ENCODE peak calls at places on chromosomes 7 and 10, in five cellular contexts. E, N, C, K and V are unnamed samples.

GRCh38 chr7:141433698-141434097 is 117.5 kb upstream of the AGK start:
- DNase-seq in K (no peak), E (no peak), N (no peak), C (no peak), V (no peak)

GRCh38 chr7:155644971-155645509 is 579 bp downstream of the RBM33 start:
- DNase-seq in C (peak; percentile 12), N (no peak), K (peak; percentile 51), E (peak; percentile 36), V (peak; percentile 30)

GRCh38 chr10:131448171-131448570 is 136.7 kb upstream of the TCERG1L start:
- DNase-seq in C (no peak), K (no peak), N (no peak), E (no peak), V (no peak)

GRCh38 chr10:79476645-79477044 is 31.2 kb upstream of the ZCCHC24 start:
- DNase-seq in C (no peak), E (no peak), N (no peak), K (no peak), V (no peak)

GRCh38 chr10:10821926-10822325 is 195.7 kb upstream of the CELF2 start:
- DNase-seq in K (no peak), E (no peak), C (no peak), N (no peak), V (no peak)

GRCh38 chr7:130463553-130464434 is 23.0 kb upstream of the CEP41 start:
- DNase-seq in C (no peak), E (no peak), K (peak; percentile 38), N (no peak), V (no peak)

GRCh38 chr7:30835396-30835915 is 64.2 kb downstream of the MINDY4 start:
- DNase-seq in E (no peak), C (no peak), K (no peak), N (no peak), V (no peak)

GRCh38 chr7:90320014-90320413 is 1.1 kb downstream of the FAM237B start:
- DNase-seq in N (no peak), C (no peak), K (no peak), E (no peak), V (no peak)

GRCh38 chr10:37957841-37958240 is 18.6 kb downstream of the ZNF25 start:
- DNase-seq in N (no peak), E (no peak), K (no peak), C (no peak), V (no peak)

GRCh38 chr10:31808258-31809218 is 120.1 kb downstream of the ARHGAP12 start:
- DNase-seq in K (peak; percentile 17), C (peak; percentile 27), N (peak; percentile 25), E (peak; percentile 54), V (no peak)

GRCh38 chr10:3010819-3011422 is 56.4 kb upstream of the PFKP start:
- DNase-seq in C (no peak), N (no peak), E (no peak), K (no peak), V (no peak)

GRCh38 chr7:1943933-1944618 is 274.0 kb downstream of the ELFN1 start:
- DNase-seq in N (no peak), K (no peak), C (no peak), E (no peak), V (no peak)

GRCh38 chr7:2384354-2385243 is 18.8 kb upstream of the CHST12 start:
- DNase-seq in N (no peak), C (no peak), K (no peak), E (no peak), V (no peak)

GRCh38 chr7:117755136-117755535 is 118.1 kb downstream of the CTTNBP2 start:
- DNase-seq in N (no peak), C (no peak), K (no peak), E (no peak), V (no peak)

GRCh38 chr10:33521062-33521461 is 186.6 kb upstream of the NRP1 start:
- DNase-seq in C (no peak), N (no peak), E (no peak), K (no peak), V (no peak)

GRCh38 chr7:82631998-82632397 is 188.4 kb upstream of the CACNA2D1 start:
- DNase-seq in N (no peak), E (no peak), C (no peak), K (no peak), V (no peak)

GRCh38 chr7:99365318-99366141 is 9.0 kb upstream of the ARPC1B start:
- DNase-seq in E (peak; percentile 61), K (peak; percentile 87), N (no peak), C (no peak), V (peak; percentile 55)

GRCh38 chr10:112763916-112764520 is 186.0 kb upstream of the TCF7L2 start:
- DNase-seq in N (no peak), K (no peak), E (no peak), C (peak; percentile 89), V (no peak)

GRCh38 chr7:66549466-66549865 is 79.2 kb upstream of the KCTD7 start:
- DNase-seq in C (no peak), N (peak; percentile 12), K (no peak), E (no peak), V (no peak)

DNA sequence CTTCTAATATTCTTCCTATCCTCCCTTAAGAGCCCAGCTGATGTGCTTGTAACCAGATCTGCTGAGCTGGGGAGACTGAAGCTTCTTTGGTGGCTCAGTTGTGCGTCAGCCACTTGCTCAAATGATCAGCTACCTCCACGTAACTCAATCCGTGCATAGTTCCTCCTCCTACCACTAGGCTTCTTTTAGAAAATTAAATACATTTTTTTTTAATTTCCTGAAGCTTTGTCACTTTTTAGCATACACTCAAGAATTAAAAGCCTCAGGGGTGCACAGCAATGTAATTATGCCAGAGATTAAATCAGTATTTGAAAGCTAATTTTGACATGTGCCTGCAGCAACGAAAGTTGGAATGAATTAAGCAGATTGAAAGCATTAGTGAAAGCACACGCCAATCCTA is 20.4 kb upstream of the PRLHR start:
- DNase-seq in K (no peak), E (no peak), N (no peak), C (peak; percentile 29), V (no peak)
- TF ChIP-seq CTCF in K (no peak), E (peak; percentile 8), N (no peak), C (peak; percentile 12), V (peak; percentile 63)

GRCh38 chr10:101066146-101066889 is 4.5 kb downstream of the KAZALD1 start:
- DNase-seq in E (peak; percentile 51), K (peak; percentile 92), C (no peak), N (peak; percentile 75), V (peak; percentile 64)
- TF ChIP-seq CTCF in E (peak; percentile 33), K (peak; percentile 31), C (peak; percentile 71), N (peak; percentile 41), V (no peak)

GRCh38 chr10:98425511-98426352 is 10.8 kb upstream of the PYROXD2 start:
- DNase-seq in K (peak; percentile 54), N (no peak), C (peak; percentile 26), E (peak; percentile 51), V (peak; percentile 57)

GRCh38 chr10:98420786-98421185 is 5.8 kb upstream of the PYROXD2 start:
- DNase-seq in K (no peak), C (no peak), N (no peak), E (no peak), V (peak; percentile 45)

GRCh38 chr10:98422182-98422581 is 7.2 kb upstream of the PYROXD2 start:
- DNase-seq in K (no peak), N (no peak), E (no peak), C (no peak), V (no peak)

GRCh38 chr10:98424308-98425254 is 9.6 kb upstream of the PYROXD2 start:
- DNase-seq in N (no peak), E (no peak), C (no peak), K (no peak), V (no peak)

GRCh38 chr10:98423691-98424120 is 8.7 kb upstream of the PYROXD2 start:
- DNase-seq in C (no peak), K (no peak), N (no peak), E (no peak), V (peak; percentile 61)
- TF ChIP-seq CTCF in C (peak; percentile 40), K (no peak), N (no peak), E (no peak), V (peak; percentile 40)

GRCh38 chr10:90777614-90778013 is 80.2 kb downstream of the HTR7 start:
- DNase-seq in N (no peak), C (no peak), K (peak; percentile 12), E (peak; percentile 5), V (no peak)

GRCh38 chr10:90780488-90780887 is 77.4 kb downstream of the HTR7 start:
- DNase-seq in C (no peak), E (no peak), N (no peak), K (no peak), V (no peak)

GRCh38 chr10:90775351-90776028 is 82.3 kb downstream of the HTR7 start:
- DNase-seq in N (peak; percentile 31), E (peak; percentile 42), K (peak; percentile 24), C (peak; percentile 72), V (no peak)

GRCh38 chr10:90779573-90779972 is 78.3 kb downstream of the HTR7 start:
- DNase-seq in E (no peak), K (no peak), C (no peak), N (no peak), V (no peak)
- TF ChIP-seq CTCF in E (no peak), K (no peak), C (peak; percentile 52), N (no peak), V (peak; percentile 50)

GRCh38 chr7:133344275-133344674 is 91.4 kb downstream of the EXOC4 start:
- DNase-seq in N (no peak), E (no peak), C (peak; percentile 9), K (no peak), V (no peak)
- TF ChIP-seq CTCF in N (no peak), E (peak; percentile 42), C (peak; percentile 54), K (no peak), V (peak; percentile 53)

GRCh38 chr10:114115661-114116060 is 58.3 kb downstream of the CCDC186 start:
- DNase-seq in K (no peak), C (no peak), E (no peak), N (no peak), V (no peak)

DNA sequence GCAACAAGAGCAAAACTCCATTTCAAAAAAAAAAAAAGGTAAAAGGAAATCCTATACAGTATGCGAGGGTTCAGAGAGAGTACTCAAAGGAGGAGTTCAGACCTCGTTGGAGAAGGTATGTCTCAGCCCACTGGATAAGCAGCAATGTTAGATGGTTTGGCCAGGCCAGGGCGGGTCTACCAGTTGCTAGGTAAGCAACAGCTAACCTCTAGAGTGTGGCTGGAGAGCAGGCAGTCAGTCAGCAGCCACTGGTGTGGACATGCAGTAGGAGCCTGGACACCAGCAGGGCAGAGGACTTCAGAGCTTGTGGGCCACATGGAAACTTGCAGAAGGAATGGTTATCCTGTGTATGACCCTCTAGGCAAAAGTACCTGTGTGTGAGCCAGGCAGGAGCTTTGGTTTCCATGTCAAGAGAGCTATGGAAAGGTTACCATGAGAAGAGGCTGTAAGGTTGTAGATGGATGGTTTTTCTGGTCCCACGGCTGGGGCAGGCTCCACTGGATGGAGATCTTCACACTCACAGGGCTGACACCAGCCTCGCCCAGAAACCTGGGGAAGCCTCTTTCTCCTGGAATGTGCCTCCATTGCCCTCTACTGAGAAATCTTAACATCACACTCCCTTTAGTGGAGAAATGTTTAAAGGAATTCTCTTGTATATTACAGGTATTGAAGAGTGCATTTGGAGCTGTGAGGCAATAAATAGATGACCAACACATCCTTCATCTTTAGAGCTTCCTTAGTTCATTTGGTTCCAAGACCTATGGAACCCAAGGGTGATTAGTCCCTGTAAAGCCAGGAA is 63.6 kb downstream of the CCDC186 start:
- DNase-seq in C (no peak), E (no peak), K (no peak), N (no peak), V (no peak)
- TF ChIP-seq CTCF in C (peak; percentile 44), E (no peak), K (no peak), N (no peak), V (no peak)

DNA sequence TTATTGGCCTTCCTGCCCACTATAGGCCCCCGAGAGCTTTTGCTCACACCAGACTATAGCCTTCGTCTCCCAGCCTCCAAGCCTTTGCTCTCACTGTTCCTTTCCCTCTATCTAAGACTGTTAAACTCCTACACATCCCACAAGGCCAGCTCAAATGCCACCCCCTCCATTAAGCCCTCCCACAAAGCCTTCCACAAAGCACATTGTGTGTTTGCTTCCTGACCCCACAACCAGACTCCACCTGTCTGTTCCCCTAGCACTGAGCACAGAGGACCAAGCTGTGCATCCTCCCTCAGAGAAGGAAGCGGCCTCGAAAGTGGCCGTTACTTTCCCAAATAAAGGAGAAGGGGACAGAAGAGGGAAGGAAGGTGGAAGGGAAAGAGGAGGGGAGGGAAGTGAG is 1.3 kb downstream of the LOXL4 start:
- DNase-seq in K (no peak), C (no peak), N (no peak), E (no peak), V (no peak)
- TF ChIP-seq CTCF in K (no peak), C (no peak), N (no peak), E (no peak), V (no peak)